ENCODE peak calls at places on chromosomes 2 and 18, in nine cellular contexts. T is naive thymus-derived CD4-positive, alpha-beta T cell; D is lower lobe of right lung; G is transverse colon; M is GM12878; N is endodermal cell; Y is hepatocyte; L is tibial artery; P is cardiac muscle cell. F is an unnamed sample.

GRCh38 chr2:59761966-59762365 is 791.5 kb downstream of the BCL11A start:
- DNase-seq in T (no peak), D (no peak), G (no peak), M (no peak), N (no peak), Y (no peak), L (no peak), P (no peak), F (no peak)

GRCh38 chr2:62774555-62775366 is 69.2 kb downstream of the EHBP1 start:
- DNase-seq in T (no peak), D (no peak), G (no peak), M (peak; percentile 17), N (peak; percentile 44), Y (peak; percentile 65), L (no peak), P (peak; percentile 62), F (no peak)

GRCh38 chr2:233471291-233472035 is 95.1 kb downstream of the USP40 start:
- DNase-seq in T (no peak), D (no peak), G (no peak), M (no peak), N (peak; percentile 14), Y (no peak), L (peak; percentile 62), P (no peak), F (peak; percentile 52)

GRCh38 chr2:32011566-32011960 is 755 bp upstream of the MEMO1 start:
- DNase-seq in T (no peak), D (no peak), G (no peak), M (no peak), N (no peak), Y (no peak), L (no peak), P (no peak), F (no peak)

GRCh38 chr2:231935207-231935524 is 9.0 kb upstream of the NPPC start:
- DNase-seq in T (no peak), D (no peak), G (no peak), M (no peak), N (no peak), Y (peak; percentile 51), L (no peak), P (peak; percentile 32), F (no peak)

GRCh38 chr2:113892004-113892740 is 2.3 kb downstream of the ACTR3 start:
- DNase-seq in T (no peak), D (no peak), G (no peak), M (no peak), N (no peak), Y (no peak), L (no peak), P (no peak), F (no peak)

GRCh38 chr2:161134547-161135518 is 25.4 kb upstream of the TANK start:
- DNase-seq in T (no peak), D (no peak), G (no peak), M (no peak), N (no peak), Y (no peak), L (no peak), P (peak; percentile 33), F (no peak)

GRCh38 chr2:222408684-222409083 is 15.7 kb upstream of the SGPP2 start:
- DNase-seq in T (no peak), D (no peak), G (no peak), M (no peak), N (no peak), Y (no peak), L (no peak), P (no peak), F (no peak)

GRCh38 chr2:186059096-186059495 is 320.5 kb downstream of the FSIP2 start:
- DNase-seq in T (no peak), D (no peak), G (no peak), M (no peak), N (no peak), Y (peak; percentile 20), L (no peak), P (peak; percentile 5), F (no peak)

GRCh38 chr18:70423120-70423519 is 134.3 kb downstream of the SOCS6 start:
- DNase-seq in T (no peak), D (no peak), G (peak; percentile 16), M (no peak), N (no peak), Y (no peak), L (no peak), P (no peak), F (no peak)

GRCh38 chr2:10419553-10420257 is 28.4 kb downstream of the ODC1 start:
- DNase-seq in T (no peak), D (no peak), G (no peak), M (no peak), N (no peak), Y (no peak), L (no peak), P (no peak), F (no peak)

GRCh38 chr18:32550958-32551357 is 80.3 kb upstream of the GAREM1 start:
- DNase-seq in T (no peak), D (no peak), G (no peak), M (no peak), N (peak; percentile 87), Y (peak; percentile 31), L (no peak), P (no peak), F (no peak)

GRCh38 chr2:198321522-198322088 is 517.2 kb downstream of the PLCL1 start:
- DNase-seq in T (no peak), D (no peak), G (no peak), M (no peak), N (no peak), Y (no peak), L (no peak), P (peak; percentile 14), F (no peak)

GRCh38 chr2:235034270-235035135 is 82.7 kb downstream of the SH3BP4 start:
- DNase-seq in T (no peak), D (no peak), G (no peak), M (no peak), N (no peak), Y (no peak), L (no peak), P (no peak), F (no peak)

GRCh38 chr2:175436076-175436475 is 254.6 kb upstream of the ATP5MC3 start:
- DNase-seq in T (no peak), D (no peak), G (no peak), M (no peak), N (no peak), Y (no peak), L (no peak), P (no peak), F (no peak)

GRCh38 chr2:206154197-206154596 is 5.0 kb downstream of the NDUFS1 start:
- DNase-seq in T (no peak), D (no peak), G (no peak), M (peak; percentile 35), N (no peak), Y (peak; percentile 35), L (no peak), P (peak; percentile 10), F (no peak)

GRCh38 chr2:238409341-238410200 is 17.2 kb upstream of the ASB1 start:
- DNase-seq in T (no peak), D (no peak), G (no peak), M (no peak), N (no peak), Y (no peak), L (no peak), P (no peak), F (no peak)
- H3K27me3 ChIP-seq in T (no peaks in the 10 kb centered on the region), D (no peaks in the 10 kb centered on the region), G (no peaks in the 10 kb centered on the region), M (no peaks in the 10 kb centered on the region), N (no peaks in the 10 kb centered on the region), Y (no peaks in the 10 kb centered on the region), L (no peaks in the 10 kb centered on the region), P (no peaks in the 10 kb centered on the region), F (no peaks in the 10 kb centered on the region)

DNA sequence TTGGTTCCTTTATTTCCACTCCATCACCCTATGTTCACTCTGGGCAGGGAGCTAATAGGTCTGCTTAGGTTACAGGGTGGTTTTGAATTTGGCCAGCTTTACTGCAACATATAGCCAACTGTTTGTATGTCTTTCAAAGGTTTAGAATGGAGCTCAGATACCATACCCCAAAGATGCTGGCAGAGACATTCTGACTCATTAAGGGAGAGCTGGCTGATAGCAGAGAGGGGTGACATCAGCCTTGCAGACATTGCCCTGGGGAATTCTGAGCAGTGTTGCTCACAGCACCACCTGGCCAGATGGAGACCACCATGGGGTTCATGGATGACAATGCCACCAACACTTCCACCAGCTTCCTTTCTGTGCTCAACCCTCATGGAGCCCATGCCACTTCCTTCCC is 2.1 kb downstream of the PROKR1 start:
- DNase-seq in T (no peak), D (no peak), G (no peak), M (no peak), N (no peak), Y (no peak), L (no peak), P (peak; percentile 3), F (no peak)
- H3K27me3 ChIP-seq in T (no peaks in the 10 kb centered on the region), D (peaks cover 43% of the 10 kb centered on the region), G (peaks cover 72% of the 10 kb centered on the region), M (peaks cover 5% of the 10 kb centered on the region), N (peaks cover 26% of the 10 kb centered on the region), Y (peaks cover 71% of the 10 kb centered on the region), L (peaks cover 54% of the 10 kb centered on the region), P (peaks cover 44% of the 10 kb centered on the region), F (no peaks in the 10 kb centered on the region)

GRCh38 chr18:49920731-49921130 is 107.4 kb upstream of the ACAA2 start:
- DNase-seq in T (no peak), D (no peak), G (no peak), M (no peak), N (no peak), Y (no peak), L (no peak), P (no peak), F (no peak)

GRCh38 chr18:49922228-49922627 is 108.9 kb upstream of the ACAA2 start:
- DNase-seq in T (no peak), D (no peak), G (no peak), M (no peak), N (no peak), Y (no peak), L (no peak), P (no peak), F (no peak)

GRCh38 chr18:49924293-49924983 is 111.1 kb upstream of the ACAA2 start:
- DNase-seq in T (no peak), D (no peak), G (no peak), M (no peak), N (no peak), Y (no peak), L (no peak), P (peak; percentile 14), F (no peak)

GRCh38 chr18:49917742-49918141 is 104.4 kb upstream of the ACAA2 start:
- DNase-seq in T (no peak), D (no peak), G (no peak), M (no peak), N (no peak), Y (no peak), L (no peak), P (no peak), F (no peak)

GRCh38 chr18:49921278-49922037 is 108.1 kb upstream of the ACAA2 start:
- DNase-seq in T (no peak), D (no peak), G (no peak), M (no peak), N (no peak), Y (no peak), L (no peak), P (no peak), F (no peak)
- H3K27me3 ChIP-seq in T (no peaks in the 10 kb centered on the region), D (peaks cover 14% of the 10 kb centered on the region), G (peaks cover 4% of the 10 kb centered on the region), M (no peaks in the 10 kb centered on the region), N (peaks cover 15% of the 10 kb centered on the region), Y (no peaks in the 10 kb centered on the region), L (peaks cover 12% of the 10 kb centered on the region), P (no peaks in the 10 kb centered on the region), F (no peaks in the 10 kb centered on the region)

DNA sequence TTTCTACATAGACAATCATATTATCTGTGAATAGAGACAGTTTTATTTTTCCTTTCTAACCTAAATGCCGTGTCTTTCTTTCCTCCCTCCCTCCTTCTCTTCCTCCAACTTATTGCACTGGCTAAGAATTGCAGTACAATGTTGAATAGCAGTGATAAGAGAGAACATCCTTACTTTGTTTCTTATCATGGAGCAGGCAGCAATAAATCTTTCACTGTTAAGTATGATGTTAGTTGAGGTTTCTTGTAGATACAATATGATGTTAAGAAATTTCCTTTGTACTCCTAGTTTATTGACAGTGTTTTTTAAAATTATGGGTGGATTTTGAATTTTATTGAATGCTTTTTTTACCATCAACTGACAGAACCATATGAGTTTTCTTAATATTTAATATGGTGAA is 6.0 kb downstream of the LYPD6B start:
- DNase-seq in T (no peak), D (no peak), G (no peak), M (no peak), N (no peak), Y (no peak), L (no peak), P (no peak), F (no peak)
- H3K27me3 ChIP-seq in T (peaks cover 5% of the 10 kb centered on the region), D (peaks cover 3% of the 10 kb centered on the region), G (no peaks in the 10 kb centered on the region), M (no peaks in the 10 kb centered on the region), N (peaks cover 33% of the 10 kb centered on the region), Y (peaks cover 2% of the 10 kb centered on the region), L (peaks cover 2% of the 10 kb centered on the region), P (no peaks in the 10 kb centered on the region), F (no peaks in the 10 kb centered on the region)